ENCODE peak calls at places on chromosomes 16 and 17, in ten cellular contexts. Z is body of pancreas, L is A549, X is IMR-90, A is uterus, S is suprapubic skin, N is sigmoid colon, G is heart left ventricle, P is right lobe of liver, Y is ovary. K is an unnamed sample.

GRCh38 chr17:31313982-31314787 is at the start of gene EVI2B:
- DNase-seq in N (no peak), A (no peak), G (no peak), X (peak; percentile 64), P (no peak), Z (no peak), L (peak; percentile 34), Y (no peak), S (no peak), K (no peak)

GRCh38 chr17:69637399-69638165 is 223.1 kb downstream of the MAP2K6 start:
- DNase-seq in P (no peak), G (no peak), X (peak; percentile 81), N (no peak), A (no peak), Y (no peak), S (no peak), Z (no peak), L (no peak), K (no peak)

GRCh38 chr16:50467943-50468748 is 80.0 kb upstream of the NKD1 start:
- DNase-seq in P (no peak), S (peak; percentile 71), Y (no peak), A (no peak), N (peak; percentile 62), Z (peak; percentile 52), X (no peak), L (no peak), G (no peak), K (peak; percentile 13)

GRCh38 chr17:49234509-49235080 is 4.0 kb upstream of the PHOSPHO1 start:
- DNase-seq in S (no peak), P (no peak), L (no peak), X (no peak), G (no peak), Z (no peak), N (no peak), A (no peak), Y (no peak), K (no peak)

GRCh38 chr17:60154616-60155426 is 5.0 kb downstream of the CA4 start:
- DNase-seq in X (peak; percentile 68), S (no peak), A (peak; percentile 33), N (no peak), L (no peak), Z (peak; percentile 29), G (no peak), P (no peak), Y (no peak), K (no peak)

GRCh38 chr16:1776991-1777374 is 4.0 kb upstream of the MRPS34 start:
- DNase-seq in X (no peak), Z (no peak), L (no peak), Y (no peak), G (peak; percentile 33), N (no peak), S (no peak), P (peak; percentile 58), A (no peak), K (no peak)

GRCh38 chr17:28712037-28712704 is 483 bp upstream of the PROCA1 start:
- DNase-seq in N (no peak), P (peak; percentile 70), X (no peak), G (peak; percentile 66), Z (peak; percentile 19), A (peak; percentile 52), S (no peak), Y (peak; percentile 55), L (no peak), K (peak; percentile 57)

GRCh38 chr16:24497405-24497804 is 42.0 kb upstream of the RBBP6 start:
- DNase-seq in X (peak; percentile 8), Z (no peak), N (no peak), S (no peak), Y (no peak), A (no peak), P (no peak), G (no peak), L (no peak), K (no peak)

GRCh38 chr17:31573861-31574260 is 182.4 kb downstream of the RAB11FIP4 start:
- DNase-seq in A (no peak), Y (no peak), X (no peak), Z (peak; percentile 18), G (no peak), L (no peak), S (no peak), N (no peak), P (no peak), K (no peak)

GRCh38 chr16:88439016-88439415 is 14.1 kb upstream of the ZFPM1 start:
- DNase-seq in X (no peak), Y (no peak), A (no peak), L (no peak), N (no peak), P (no peak), G (no peak), Z (no peak), S (no peak), K (no peak)
- TF ChIP-seq POLR2A in X (no peak), Y (no peak), A (no peak), L (no peak), N (no peak), P (no peak), G (no peak), Z (no peak), S (no peak), K (no peak)

DNA sequence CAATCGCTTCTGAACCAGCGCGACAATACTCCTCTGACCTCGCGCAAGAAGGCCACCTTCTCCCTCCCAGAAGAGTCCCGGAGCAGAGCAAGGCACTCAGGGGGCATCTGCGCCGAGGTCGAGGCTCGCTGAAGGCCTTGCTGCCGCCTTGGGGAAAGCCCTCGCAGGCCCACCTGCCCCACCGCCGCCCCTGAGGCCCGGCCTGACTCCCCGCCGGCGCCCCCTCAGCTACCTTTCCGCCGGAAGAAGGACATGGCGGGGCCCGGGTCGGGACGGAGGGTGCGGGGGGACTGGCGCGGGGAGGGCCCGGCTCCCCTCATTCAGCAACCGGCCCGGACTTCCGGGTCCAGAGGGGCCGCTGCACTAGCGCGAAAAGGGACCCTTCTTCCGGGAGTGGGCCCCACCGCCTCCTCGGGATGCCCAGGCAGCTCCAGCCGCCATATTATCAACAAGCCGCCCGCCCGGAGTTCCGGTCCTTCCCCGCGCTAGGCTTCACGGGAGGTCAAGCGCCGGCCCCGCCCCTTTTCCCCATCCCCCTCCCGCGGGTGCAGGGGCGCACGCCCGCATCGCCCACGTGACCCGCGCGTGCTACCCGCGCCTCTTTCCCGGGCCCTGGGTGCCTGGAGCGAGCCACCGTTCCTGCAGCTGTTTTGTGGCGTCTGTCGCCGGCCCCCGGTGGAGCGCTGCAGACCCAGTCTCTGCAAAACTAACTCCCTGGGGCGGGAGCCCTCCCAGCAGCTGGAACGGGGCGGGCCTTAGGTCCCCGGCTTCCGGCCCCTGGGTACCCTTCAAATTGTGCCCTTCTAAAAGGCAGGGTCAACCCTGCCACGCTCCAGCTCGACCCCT is at the start of gene AKAP10:
- DNase-seq in S (peak; percentile 97), X (peak; percentile 73), Z (peak; percentile 94), L (peak; percentile 90), G (peak; percentile 97), P (peak; percentile 96), Y (peak; percentile 93), N (peak; percentile 95), A (peak; percentile 91), K (peak; percentile 93)
- TF ChIP-seq POLR2A in S (no peak), X (peak; percentile 78), Z (peak; percentile 83), L (peak; percentile 58), G (no peak), P (peak; percentile 62), Y (peak; percentile 56), N (peak; percentile 22), A (peak; percentile 48), K (peak; percentile 57)

DNA sequence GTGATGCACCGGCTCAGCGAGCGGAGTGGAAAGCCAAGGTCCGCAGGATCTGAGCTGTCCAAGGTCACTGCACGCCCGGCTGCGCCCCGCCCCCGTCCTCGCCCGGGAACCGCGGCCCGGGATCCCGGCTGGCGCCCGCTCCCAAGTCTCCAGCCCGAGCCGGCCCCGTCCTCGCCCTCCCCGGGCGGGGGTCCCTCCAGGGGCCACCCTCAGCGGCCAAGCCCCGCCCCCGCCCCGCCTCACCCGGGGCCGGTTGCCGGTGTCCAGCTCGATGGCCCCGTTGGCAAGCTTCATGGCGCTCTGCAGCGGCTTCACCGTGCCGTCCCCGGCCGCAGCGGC is 209 bp downstream of the VPS9D1 start:
- DNase-seq in Z (peak; percentile 67), X (no peak), Y (peak; percentile 51), G (peak; percentile 67), L (no peak), N (no peak), P (peak; percentile 82), A (no peak), S (no peak), K (no peak)
- TF ChIP-seq POLR2A in Z (no peak), X (no peak), Y (no peak), G (no peak), L (no peak), N (no peak), P (no peak), A (no peak), S (no peak), K (no peak)

GRCh38 chr16:8916541-8917225 is 34.5 kb downstream of the LITAFD start:
- DNase-seq in N (no peak), Y (no peak), G (no peak), P (no peak), Z (no peak), L (no peak), S (no peak), X (no peak), A (no peak), K (no peak)

GRCh38 chr16:8919934-8920465 is 37.8 kb downstream of the LITAFD start:
- DNase-seq in X (no peak), A (no peak), P (no peak), S (no peak), Y (no peak), G (no peak), L (no peak), N (no peak), Z (no peak), K (no peak)

GRCh38 chr16:8921626-8921984 is 39.5 kb downstream of the LITAFD start:
- DNase-seq in X (no peak), L (no peak), S (no peak), Y (no peak), A (no peak), N (no peak), G (no peak), P (no peak), Z (no peak), K (no peak)

GRCh38 chr16:8920676-8921625 is 38.8 kb downstream of the LITAFD start:
- DNase-seq in L (no peak), Y (no peak), P (no peak), X (peak; percentile 32), A (no peak), N (no peak), S (no peak), G (no peak), Z (no peak), K (no peak)

DNA sequence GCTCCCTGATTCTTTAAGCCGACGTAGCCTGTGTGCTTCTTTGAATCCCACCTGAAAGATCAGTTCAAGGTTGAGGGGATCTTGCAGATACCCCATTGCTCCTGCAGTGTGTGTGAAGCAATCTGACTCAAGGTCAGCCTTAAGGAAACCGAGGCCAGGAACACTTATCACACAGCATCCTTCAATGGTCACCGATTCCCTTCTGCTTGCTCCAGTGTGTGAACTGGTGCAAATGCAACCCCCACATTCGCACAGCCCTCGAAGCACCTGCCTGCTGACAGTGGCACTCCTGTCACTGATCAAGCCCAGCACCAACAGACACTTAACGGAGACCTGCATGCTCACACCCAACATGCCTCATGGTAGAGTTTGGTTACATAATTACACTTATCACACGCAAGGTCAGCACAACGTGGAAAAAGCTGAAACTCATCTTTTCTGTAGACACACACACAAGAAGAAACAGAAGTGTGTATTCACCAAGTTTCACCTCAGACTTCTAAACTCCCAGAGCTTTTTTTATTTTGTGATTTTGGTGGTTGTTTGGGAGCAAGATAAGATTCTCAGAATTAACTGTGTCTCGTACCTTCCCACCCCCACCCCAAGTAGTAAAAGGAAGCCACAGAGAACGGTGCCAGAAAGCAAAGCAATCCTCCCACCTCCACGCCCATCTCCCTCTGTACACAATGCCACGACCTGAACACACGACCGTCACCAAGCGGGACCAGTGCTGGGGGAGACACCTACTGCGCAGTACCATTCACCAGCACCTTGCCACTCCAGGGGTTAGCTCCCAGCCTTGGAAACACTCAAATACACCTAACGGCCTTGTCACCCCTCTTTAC is 37.2 kb downstream of the LITAFD start:
- DNase-seq in P (no peak), N (no peak), A (no peak), Z (no peak), S (no peak), X (no peak), L (no peak), Y (no peak), G (no peak), K (no peak)
- TF ChIP-seq POLR2A in P (no peak), N (no peak), A (no peak), Z (no peak), S (no peak), X (no peak), L (no peak), Y (no peak), G (no peak), K (no peak)

K was measured in erythroblast.